ENCODE peak calls at places on chromosomes 6 and 20, in five cellular contexts. F is AG09309, Z is HTR-8/SVneo, C is iPS-NIHi11, W is spleen. U is an unnamed sample.

GRCh38 chr6:54621285-54621684 is 225.3 kb upstream of the FAM83B start:
- DNase-seq in F (no peak), W (no peak), C (no peak), Z (no peak), U (no peak)

GRCh38 chr20:40689100-40689942 is at the start of gene MAFB:
- DNase-seq in W (peak), C (peak), Z (peak), F (peak), U (no peak)

GRCh38 chr6:170480045-170480714 is 72.9 kb downstream of the PSMB1 start:
- DNase-seq in F (no peak), C (peak), Z (peak), W (no peak), U (no peak)

GRCh38 chr20:32535316-32535952 is 49.7 kb downstream of the NOL4L start:
- DNase-seq in C (no peak), F (no peak), Z (no peak), W (no peak), U (no peak)

GRCh38 chr6:16902520-16902919 is 141.3 kb upstream of the ATXN1 start:
- DNase-seq in C (no peak), W (no peak), F (no peak), Z (no peak), U (no peak)

GRCh38 chr6:135535989-135536414 is 38.5 kb upstream of the AHI1 start:
- DNase-seq in F (peak), C (peak), W (no peak), Z (peak), U (peak)

GRCh38 chr20:37246736-37247135 is 14.9 kb downstream of the GHRH start:
- DNase-seq in F (no peak), W (no peak), C (no peak), Z (no peak), U (no peak)

GRCh38 chr20:51347871-51348270 is 194.6 kb downstream of the NFATC2 start:
- DNase-seq in W (no peak), Z (no peak), F (no peak), C (no peak), U (no peak)

GRCh38 chr6:41374618-41375590 is 39.5 kb downstream of the NCR2 start:
- DNase-seq in W (no peak), C (peak), Z (no peak), F (no peak), U (no peak)

GRCh38 chr20:12047838-12048432 is 130.2 kb downstream of the BTBD3 start:
- DNase-seq in Z (no peak), W (no peak), C (no peak), F (no peak), U (no peak)

GRCh38 chr6:130390890-130391289 is 25.1 kb downstream of the TMEM200A start:
- DNase-seq in W (no peak), Z (no peak), C (no peak), F (no peak), U (no peak)

GRCh38 chr20:47789081-47789998 is 4.1 kb upstream of the SULF2 start:
- DNase-seq in Z (no peak), C (no peak), F (peak), W (no peak), U (no peak)

GRCh38 chr20:1509237-1509636 is 18.0 kb upstream of the SIRPB2 start:
- DNase-seq in F (no peak), C (peak), W (no peak), Z (peak), U (no peak)

GRCh38 chr6:104887350-104887749 is 27.6 kb upstream of the HACE1 start:
- DNase-seq in C (peak), Z (peak), F (no peak), W (no peak), U (no peak)

GRCh38 chr20:21901470-21902275 is 196.2 kb downstream of the PAX1 start:
- DNase-seq in F (no peak), W (no peak), Z (no peak), C (no peak), U (no peak)

GRCh38 chr6:87944541-87944954 is 103.1 kb upstream of the SPACA1 start:
- DNase-seq in W (no peak), F (peak), Z (peak), C (peak), U (peak)

GRCh38 chr20:1804554-1804956 is 90.7 kb upstream of the SIRPA start:
- DNase-seq in C (no peak), Z (no peak), W (no peak), F (no peak), U (no peak)

GRCh38 chr6:35368038-35368887 is 25.9 kb downstream of the PPARD start:
- DNase-seq in Z (peak), C (no peak), F (no peak), W (no peak), U (no peak)

GRCh38 chr6:23365732-23366131 is 760.3 kb upstream of the NRSN1 start:
- DNase-seq in C (no peak), W (no peak), F (no peak), Z (no peak), U (no peak)

GRCh38 chr6:155117266-155117665 is 122.2 kb downstream of the TIAM2 start:
- DNase-seq in F (peak), C (no peak), W (no peak), Z (peak), U (no peak)

GRCh38 chr6:12103158-12103557 is 91.0 kb downstream of the HIVEP1 start:
- DNase-seq in Z (no peak), C (no peak), W (no peak), F (no peak), U (no peak)

GRCh38 chr6:111030008-111031006 is 48.5 kb downstream of the RPF2 start:
- DNase-seq in F (no peak), Z (no peak), C (no peak), W (no peak), U (no peak)

GRCh38 chr20:60427516-60427915 is 469.3 kb downstream of the CDH26 start:
- DNase-seq in C (no peak), F (no peak), Z (no peak), W (no peak), U (no peak)

GRCh38 chr6:29992792-29993191 is 50.5 kb downstream of the HLA-A start:
- DNase-seq in W (no peak), F (no peak), C (no peak), Z (no peak), U (peak)

GRCh38 chr20:63861365-63861934 is at the start of gene ABHD16B:
- DNase-seq in W (no peak), C (no peak), F (no peak), Z (no peak), U (no peak)

GRCh38 chr6:116971959-116972358 is 94.9 kb downstream of the RFX6 start:
- DNase-seq in F (peak), Z (peak), C (peak), W (no peak), U (no peak)

U was measured in keratinocyte.